ENCODE peak calls at places on chromosomes 1 and 21, in five cellular contexts. C, S, O, A and M are unnamed samples.

GRCh38 chr1:196361112-196361714 is 247.0 kb downstream of the KCNT2 start:
- DNase-seq in A (no peak), C (peak), S (peak), O (no peak), M (peak)

GRCh38 chr1:210332719-210333398 is 4.2 kb downstream of the HHAT start:
- DNase-seq in S (no peak), C (no peak), A (peak), O (no peak), M (peak)

GRCh38 chr1:180842890-180843289 is 69.8 kb upstream of the KIAA1614 start:
- DNase-seq in A (no peak), C (no peak), S (peak), O (no peak), M (no peak)

GRCh38 chr21:33976980-33977720 is 61.5 kb upstream of the ATP5PO start:
- DNase-seq in S (no peak), O (no peak), C (peak), A (no peak), M (no peak)

GRCh38 chr1:52164604-52165003 is 22.7 kb downstream of the ZFYVE9 start:
- DNase-seq in O (no peak), S (no peak), C (no peak), A (no peak), M (no peak)

GRCh38 chr1:179021873-179022272 is 3.8 kb upstream of the FAM20B start:
- DNase-seq in C (peak), A (no peak), O (no peak), S (peak), M (no peak)

GRCh38 chr1:36392836-36393235 is 4.9 kb downstream of the LSM10 start:
- DNase-seq in C (no peak), S (no peak), A (no peak), O (no peak), M (no peak)

GRCh38 chr1:244414543-244414942 is 37.2 kb downstream of the ADSS2 start:
- DNase-seq in C (no peak), A (no peak), O (no peak), S (peak), M (peak)

GRCh38 chr1:111424281-111424680 is 3.3 kb downstream of the OVGP1 start:
- DNase-seq in C (no peak), O (no peak), A (no peak), S (no peak), M (no peak)

GRCh38 chr1:27391511-27392095 is 819 bp upstream of the GPR3 start:
- DNase-seq in S (no peak), C (peak), O (peak), A (no peak), M (peak)

GRCh38 chr1:215631489-215631888 is 64.4 kb downstream of the KCTD3 start:
- DNase-seq in A (no peak), C (no peak), S (no peak), O (no peak), M (peak)

GRCh38 chr1:45557422-45557944 is 6.9 kb downstream of the AKR1A1 start:
- DNase-seq in S (no peak), A (no peak), O (peak), C (no peak), M (peak)

GRCh38 chr1:56484695-56485094 is 94.7 kb downstream of the PLPP3 start:
- DNase-seq in C (no peak), S (no peak), A (no peak), O (no peak), M (peak)

GRCh38 chr1:87252406-87252805 is 76.3 kb upstream of the LMO4 start:
- DNase-seq in A (no peak), O (no peak), C (no peak), S (peak), M (no peak)

GRCh38 chr1:13965770-13966398 is 265.9 kb downstream of the PRDM2 start:
- DNase-seq in S (peak), O (no peak), A (no peak), C (peak), M (peak)

GRCh38 chr1:27257155-27257554 is 22.7 kb downstream of the WDTC1 start:
- DNase-seq in O (no peak), A (no peak), S (no peak), C (no peak), M (no peak)

GRCh38 chr1:154971341-154971998 is 923 bp upstream of the SHC1 start:
- DNase-seq in C (no peak), S (no peak), O (peak), A (no peak), M (peak)

GRCh38 chr1:203839081-203839480 is 22.3 kb upstream of the SNRPE start:
- DNase-seq in C (no peak), S (no peak), A (no peak), O (no peak), M (no peak)

GRCh38 chr1:50681931-50682330 is 258.7 kb upstream of the DMRTA2 start:
- DNase-seq in A (no peak), S (no peak), O (no peak), C (no peak), M (peak)

GRCh38 chr1:92365378-92366044 is 66.7 kb downstream of the RPAP2 start:
- DNase-seq in O (no peak), A (peak), C (no peak), S (no peak), M (no peak)

GRCh38 chr1:174659823-174660222 is 212.1 kb downstream of the GPR52 start:
- DNase-seq in C (peak), S (peak), A (no peak), O (no peak), M (peak)

GRCh38 chr1:68346192-68346808 is 103.5 kb downstream of the RPE65 start:
- DNase-seq in S (no peak), O (no peak), A (no peak), C (peak), M (peak)

GRCh38 chr1:37429038-37429437 is 45.3 kb upstream of the ZC3H12A start:
- DNase-seq in S (no peak), C (no peak), A (no peak), O (no peak), M (no peak)

GRCh38 chr1:157363660-157364140 is 188.6 kb downstream of the FCRL5 start:
- DNase-seq in S (peak), A (no peak), C (peak), O (no peak), M (peak)

GRCh38 chr1:243402868-243403267 is 147.0 kb downstream of the SDCCAG8 start:
- DNase-seq in O (no peak), A (no peak), C (no peak), S (no peak), M (no peak)

GRCh38 chr1:3649342-3650247 is at the start of gene WRAP73:
- DNase-seq in S (peak), A (peak), C (peak), O (peak), M (peak)

GRCh38 chr1:163897401-163898169 is 575.8 kb downstream of the NUF2 start:
- DNase-seq in O (no peak), C (no peak), A (no peak), S (peak), M (no peak)

GRCh38 chr1:110004583-110004982 is 20.0 kb downstream of the AHCYL1 start:
- DNase-seq in C (no peak), O (no peak), S (no peak), A (no peak), M (no peak)
- H3K4me3 ChIP-seq in C (no peak), O (peak), S (peak), A (no peak), M (peak)

GRCh38 chr1:24920155-24920925 is 9.7 kb downstream of the RUNX3 start:
- DNase-seq in A (no peak), C (no peak), S (peak), O (no peak), M (no peak)
- H3K4me3 ChIP-seq in A (no peak), C (no peak), S (peak), O (no peak), M (no peak)

GRCh38 chr1:116322752-116323405 is 50.2 kb upstream of the ATP1A1 start:
- DNase-seq in C (no peak), S (no peak), A (no peak), O (no peak), M (no peak)
- H3K4me3 ChIP-seq in C (no peak), S (no peak), A (peak), O (no peak), M (no peak)

DNA sequence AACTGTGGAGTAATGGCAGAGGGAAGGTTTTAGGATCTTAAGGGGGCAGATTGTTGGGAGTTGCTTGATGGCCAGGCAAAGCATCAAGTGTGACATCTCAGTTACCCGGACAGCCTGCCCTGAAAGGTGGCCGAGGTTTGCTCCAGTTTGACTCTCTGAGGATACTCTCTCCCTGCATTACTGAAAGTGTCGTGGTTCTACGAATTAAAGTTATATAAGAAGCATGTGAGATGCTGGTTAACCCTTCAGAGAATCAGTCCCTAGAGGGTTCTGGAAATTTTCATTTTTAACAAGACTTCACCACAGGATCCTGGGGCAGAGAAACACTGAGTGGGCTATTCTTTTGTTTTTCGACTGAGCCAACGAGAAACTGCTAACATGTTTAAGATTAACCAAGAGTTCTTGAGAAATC is 689 bp upstream of the ZNF644 start:
- DNase-seq in S (no peak), O (no peak), C (no peak), A (no peak), M (no peak)
- H3K4me3 ChIP-seq in S (peak), O (peak), C (peak), A (peak), M (peak)

GRCh38 chr1:30760596-30761311 is 3.2 kb upstream of the LAPTM5 start:
- DNase-seq in O (peak), S (no peak), A (peak), C (no peak), M (no peak)
- H3K4me3 ChIP-seq in O (no peak), S (no peak), A (peak), C (no peak), M (no peak)

GRCh38 chr21:41207401-41208388 is 39.7 kb downstream of the BACE2 start:
- DNase-seq in C (peak), S (peak), A (peak), O (peak), M (peak)
- H3K4me3 ChIP-seq in C (no peak), S (no peak), A (no peak), O (no peak), M (no peak)

GRCh38 chr1:160813215-160813614 is 17.2 kb downstream of the LY9 start:
- DNase-seq in S (no peak), O (no peak), A (no peak), C (peak), M (peak)

GRCh38 chr1:160814316-160814715 is 18.3 kb downstream of the LY9 start:
- DNase-seq in O (no peak), A (no peak), S (no peak), C (no peak), M (no peak)

GRCh38 chr1:160808289-160808688 is 12.3 kb downstream of the LY9 start:
- DNase-seq in S (no peak), A (no peak), O (no peak), C (no peak), M (no peak)

GRCh38 chr1:160810486-160810885 is 14.5 kb downstream of the LY9 start:
- DNase-seq in C (no peak), S (no peak), A (no peak), O (no peak), M (no peak)

GRCh38 chr1:160811147-160811546 is 15.2 kb downstream of the LY9 start:
- DNase-seq in A (no peak), C (no peak), O (no peak), S (no peak), M (no peak)
- H3K4me3 ChIP-seq in A (no peak), C (no peak), O (no peak), S (no peak), M (no peak)